ENCODE peak calls at places on chromosomes 4 and X, in four cellular contexts. Z is endothelial cell of umbilical vein, C is hepatocyte, A is fibroblast of lung. O is an unnamed sample. For H3K79me2, the result is how much of the 10 kb centered on the place peaks cover.

GRCh38 chr4:17173300-17173699 is 274.9 kb upstream of the LDB2 start:
- DNase-seq in Z (no peak), C (no peak), A (no peak), O (peak)

GRCh38 chrX:13013353-13014110 is 30.9 kb downstream of the FAM9C start:
- DNase-seq in Z (no peak), C (peak), A (peak), O (peak)

GRCh38 chr4:40363382-40363920 is 28.3 kb downstream of the CHRNA9 start:
- DNase-seq in Z (no peak), C (peak), A (no peak), O (no peak)

GRCh38 chr4:84238247-84239090 is 260.6 kb downstream of the NKX6-1 start:
- DNase-seq in Z (no peak), C (no peak), A (peak), O (no peak)

GRCh38 chrX:49106930-49107329 is 16.6 kb downstream of the GPKOW start:
- DNase-seq in Z (peak), C (peak), A (peak), O (peak)

GRCh38 chr4:6718932-6719610 is 3.1 kb downstream of the BLOC1S4 start:
- DNase-seq in Z (no peak), C (no peak), A (no peak), O (no peak)

GRCh38 chr4:186726440-186727148 is 2.9 kb upstream of the FAT1 start:
- DNase-seq in Z (peak), C (peak), A (peak), O (peak)

GRCh38 chr4:8516996-8517550 is 63.1 kb upstream of the GPR78 start:
- DNase-seq in Z (no peak), C (no peak), A (no peak), O (peak)

GRCh38 chrX:79556750-79557149 is 189.6 kb upstream of the ITM2A start:
- DNase-seq in Z (no peak), C (no peak), A (no peak), O (no peak)

GRCh38 chr4:10161840-10162239 is 45.2 kb upstream of the WDR1 start:
- DNase-seq in Z (no peak), C (no peak), A (no peak), O (no peak)

GRCh38 chr4:162683659-162684370 is 482.9 kb downstream of the NAF1 start:
- DNase-seq in Z (no peak), C (peak), A (no peak), O (no peak)

GRCh38 chr4:95358320-95358889 is 190.4 kb downstream of the UNC5C start:
- DNase-seq in Z (no peak), C (no peak), A (no peak), O (no peak)

GRCh38 chr4:169342906-169343560 is 72.3 kb upstream of the SH3RF1 start:
- DNase-seq in Z (no peak), C (no peak), A (no peak), O (no peak)

GRCh38 chr4:173332021-173332487 is 2.1 kb downstream of the HMGB2 start:
- DNase-seq in Z (peak), C (no peak), A (peak), O (no peak)

GRCh38 chrX:4579999-4580398 is 866.5 kb upstream of the PRKX start:
- DNase-seq in Z (no peak), C (no peak), A (no peak), O (no peak)

GRCh38 chr4:126560794-126561193 is 1072.0 kb upstream of the INTU start:
- DNase-seq in Z (no peak), C (no peak), A (no peak), O (no peak)

GRCh38 chrX:73126240-73126639 is 46.9 kb upstream of the PABPC1L2A start:
- DNase-seq in Z (no peak), C (peak), A (no peak), O (no peak)

GRCh38 chr4:117324851-117325491 is 239.6 kb upstream of the TRAM1L1 start:
- DNase-seq in Z (no peak), C (peak), A (peak), O (no peak)

DNA sequence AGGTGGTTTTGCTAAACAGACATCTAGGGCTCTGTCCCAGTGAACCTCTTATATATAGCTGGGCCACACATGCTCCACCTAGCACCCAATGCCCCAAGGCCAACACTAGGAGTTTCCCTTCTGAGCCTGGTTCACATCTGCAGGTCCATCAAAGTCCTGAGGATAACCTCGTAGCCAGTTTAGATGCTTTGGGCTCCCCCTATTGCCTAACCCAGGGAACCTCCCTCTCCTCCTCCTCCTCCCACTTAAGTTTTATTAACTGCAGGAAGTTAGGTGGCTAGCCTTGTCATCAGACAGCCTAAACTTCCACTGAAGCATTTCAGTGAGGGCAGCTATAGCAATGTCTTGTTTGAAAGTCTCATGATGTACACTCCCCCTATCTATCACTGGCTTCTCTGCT is 88.0 kb downstream of the GUCY2F start:
- DNase-seq in Z (no peak), C (no peak), A (no peak), O (no peak)
- TF ChIP-seq CTCF in Z (no peak), C (no peak), A (no peak), O (no peak)

GRCh38 chr4:153539058-153539826 is 73.1 kb downstream of the TMEM131L start:
- DNase-seq in Z (no peak), C (no peak), A (no peak), O (no peak)
- H3K79me2 ChIP-seq in Z (under half), C (under half), A (under half), O (under half)

DNA sequence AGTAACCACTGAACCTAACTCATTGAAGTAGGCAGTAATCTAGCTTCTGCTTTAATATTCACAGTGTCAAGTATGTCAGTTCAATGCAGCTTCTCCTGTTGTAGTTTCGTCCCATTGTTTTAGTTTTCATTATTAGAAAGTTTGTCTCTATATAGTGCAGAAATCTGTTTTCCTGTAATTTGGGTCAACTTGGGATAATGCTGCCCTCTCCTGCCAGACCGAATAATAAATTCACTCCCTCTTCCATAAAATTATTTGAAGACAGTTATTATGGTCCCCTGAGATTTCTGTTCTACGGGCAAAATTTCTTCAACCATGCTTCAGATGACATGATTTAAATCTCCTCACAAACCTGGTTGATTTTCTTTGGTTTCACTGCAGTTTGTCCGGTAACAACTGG is 4.6 kb upstream of the LUZP4 start:
- DNase-seq in Z (peak), C (no peak), A (peak), O (peak)
- TF ChIP-seq CTCF in Z (no peak), C (peak), A (peak), O (peak)

GRCh38 chr4:108080752-108081151 is 88.0 kb downstream of the LEF1 start:
- DNase-seq in Z (no peak), C (no peak), A (no peak), O (no peak)

GRCh38 chr4:108078024-108078733 is 88.5 kb downstream of the HADH start:
- DNase-seq in Z (no peak), C (no peak), A (no peak), O (peak)

DNA sequence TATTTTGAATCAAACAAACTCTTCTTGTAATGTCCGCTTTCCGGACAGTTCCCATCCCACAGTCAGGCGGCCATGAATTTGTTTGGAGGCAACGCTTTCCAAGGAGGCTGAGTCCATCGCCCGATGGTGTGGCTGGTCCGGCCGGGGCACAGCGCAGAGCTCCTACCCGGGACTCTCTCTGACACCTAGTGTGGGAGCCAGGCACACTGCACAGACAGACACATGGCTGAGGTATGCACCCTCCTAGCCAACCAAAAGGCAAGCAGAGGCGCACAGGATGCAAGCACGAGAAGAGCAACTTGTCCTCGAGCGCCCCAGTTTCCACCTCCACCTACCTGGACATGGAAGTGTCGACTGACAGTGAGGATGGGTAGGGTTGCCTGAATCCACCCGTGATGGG is 87.5 kb downstream of the LEF1 start:
- DNase-seq in Z (no peak), C (no peak), A (no peak), O (no peak)
- H3K79me2 ChIP-seq in Z (under half), C (under half), A (under half), O (under half)

DNA sequence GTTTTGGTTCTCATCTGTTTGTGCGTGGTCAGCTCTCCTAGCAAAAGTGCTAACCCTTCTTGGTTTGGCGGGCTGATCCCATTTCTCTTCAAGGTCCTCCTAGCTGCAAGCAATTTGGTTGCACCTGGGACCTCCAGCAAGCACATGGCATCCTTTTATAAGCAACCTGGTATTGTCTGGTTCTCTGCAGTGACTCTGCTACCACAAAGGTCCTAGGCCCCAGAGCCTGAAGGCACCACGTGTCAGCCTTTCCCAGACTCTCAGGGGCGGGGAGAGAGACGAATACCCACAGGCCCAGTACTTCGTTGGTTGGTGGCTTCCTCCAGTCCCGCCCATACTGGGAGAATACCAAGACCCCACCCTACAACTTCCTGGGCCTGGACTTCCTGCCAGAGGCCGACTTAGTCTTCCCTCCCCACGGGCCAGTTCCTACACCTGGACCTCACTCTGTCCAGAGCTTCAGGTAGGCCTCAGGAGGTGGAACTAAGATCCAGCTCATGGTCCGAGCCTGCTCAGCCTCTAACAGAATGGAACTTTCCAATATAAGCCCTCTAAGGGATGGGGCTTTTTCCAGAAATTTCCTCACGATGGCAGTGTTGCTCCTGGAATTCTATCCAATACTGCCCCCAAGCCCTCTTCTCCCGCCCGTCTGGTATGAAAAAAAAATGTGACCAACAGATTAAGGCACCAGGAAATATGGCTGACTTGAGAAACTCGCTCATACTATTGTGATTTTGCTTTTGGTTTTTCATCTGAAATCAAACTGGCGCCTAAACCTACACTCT is 192.5 kb upstream of the STK26 start:
- DNase-seq in Z (peak), C (peak), A (peak), O (peak)
- TF ChIP-seq CTCF in Z (peak), C (peak), A (no peak), O (peak)

GRCh38 chrX:129945131-129945530 is 37.3 kb upstream of the BCORL1 start:
- DNase-seq in Z (no peak), C (no peak), A (no peak), O (peak)
- H3K79me2 ChIP-seq in Z (under half), C (under half), A (under half), O (under half)

DNA sequence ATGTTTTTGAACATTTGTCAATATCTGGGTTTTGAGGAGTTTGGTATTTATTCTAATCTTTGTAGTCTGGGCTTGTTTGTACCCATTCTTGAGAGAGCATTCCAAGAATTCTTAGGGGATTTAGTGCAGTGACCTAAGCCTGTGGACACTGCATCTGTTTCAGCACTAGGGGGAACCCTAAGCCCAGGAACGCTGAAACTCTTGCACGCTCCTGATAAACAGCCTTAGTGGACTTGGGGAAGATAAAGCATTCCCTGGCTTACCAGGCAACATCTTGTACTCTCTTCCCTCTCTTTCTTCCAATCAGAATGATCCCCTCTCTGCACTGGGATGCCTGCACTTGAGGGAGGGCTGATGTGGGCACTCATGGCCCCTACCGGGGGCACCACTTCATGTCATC is 654.9 kb upstream of the HTR2C start:
- DNase-seq in Z (peak), C (peak), A (peak), O (no peak)
- TF ChIP-seq CTCF in Z (peak), C (peak), A (no peak), O (peak)

DNA sequence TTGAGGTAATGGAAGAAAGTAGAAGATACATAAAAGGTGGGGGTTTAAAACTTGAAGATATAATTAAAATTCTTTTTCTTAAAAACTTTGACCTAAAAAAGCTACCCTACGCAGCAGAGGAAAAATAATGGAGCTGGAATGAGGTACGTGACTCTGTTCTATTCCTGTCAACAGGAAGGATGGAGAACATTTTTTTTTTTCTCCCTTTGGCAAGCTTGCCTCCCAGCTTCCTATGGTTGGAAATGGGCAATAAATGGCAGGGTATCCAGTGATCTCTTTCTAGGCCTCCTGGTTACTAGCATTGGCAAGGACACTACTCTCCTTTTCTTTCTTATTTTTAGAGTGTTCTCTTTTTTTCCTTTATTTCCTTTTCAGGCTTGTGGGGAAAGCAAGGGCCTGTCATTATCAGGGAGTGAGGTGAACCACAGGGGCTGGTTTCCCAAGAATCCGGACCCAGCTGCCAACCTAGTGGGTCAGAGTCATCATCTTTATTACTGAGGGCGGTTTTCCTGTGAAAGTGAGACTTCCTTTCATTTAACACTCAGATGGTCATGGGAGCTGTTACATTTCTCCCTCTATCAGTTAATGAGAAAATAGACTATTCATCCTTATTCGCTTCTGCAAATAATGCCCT is 224.6 kb downstream of the SPRY1 start:
- DNase-seq in Z (peak), C (no peak), A (no peak), O (peak)
- H3K79me2 ChIP-seq in Z (under half), C (under half), A (under half), O (under half)

GRCh38 chr4:175954685-175955084 is 111.0 kb upstream of the WDR17 start:
- DNase-seq in Z (no peak), C (peak), A (no peak), O (no peak)

GRCh38 chr4:175951794-175952193 is 113.8 kb upstream of the WDR17 start:
- DNase-seq in Z (no peak), C (peak), A (no peak), O (no peak)

DNA sequence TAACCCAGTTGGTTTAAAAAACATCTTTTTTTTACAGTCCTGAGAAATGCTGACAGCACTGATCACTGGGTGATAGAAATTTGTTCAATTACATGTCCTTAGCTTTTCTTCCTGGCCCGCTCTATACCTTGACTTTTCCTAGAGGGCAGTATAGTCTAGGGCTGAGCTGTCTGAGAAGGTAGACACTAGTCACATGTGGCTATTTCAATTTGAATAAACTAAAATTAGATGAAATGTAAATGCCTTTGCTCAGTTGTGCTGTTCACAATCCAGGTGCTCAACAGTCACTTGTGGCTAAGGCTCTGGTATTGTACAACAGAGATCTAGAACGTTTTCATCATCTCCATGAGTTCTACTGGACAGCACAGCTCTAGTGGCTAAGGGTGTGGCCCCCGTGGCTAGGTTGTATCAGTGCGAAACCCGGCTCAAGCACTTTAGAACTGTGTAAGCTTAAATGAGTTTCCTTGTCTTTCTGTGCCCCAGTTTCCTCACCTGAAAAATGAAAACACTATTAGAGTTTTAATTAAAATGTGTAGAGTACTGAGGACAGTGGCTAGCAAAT is 111.6 kb upstream of the WDR17 start:
- DNase-seq in Z (no peak), C (no peak), A (no peak), O (no peak)
- TF ChIP-seq CTCF in Z (no peak), C (no peak), A (no peak), O (peak)